ENCODE peak calls at places on chromosomes 4 and X, in eight cellular contexts. W is astrocyte, B is tibial artery, A is ovary, V is HCT116, R is IMR-90, O is OCI-LY7, L is neural progenitor cell. C is an unnamed sample.

GRCh38 chr4:102420563-102421221 is 75.4 kb upstream of the SLC39A8 start:
- DNase-seq in W (peak; percentile 4), B (no peak), A (no peak), V (no peak), R (peak; percentile 26), O (peak; percentile 27), L (no peak), C (no peak)

GRCh38 chrX:131763674-131764073 is 219.8 kb downstream of the OR13H1 start:
- DNase-seq in W (peak; percentile 46), B (no peak), A (peak; percentile 81), V (no peak), R (peak; percentile 85), O (peak; percentile 1), L (no peak), C (peak; percentile 85)

GRCh38 chr4:167964766-167965373 is 127.5 kb upstream of the ANXA10 start:
- DNase-seq in W (no peak), B (no peak), A (no peak), V (no peak), R (no peak), O (no peak), L (no peak), C (no peak)

GRCh38 chrX:45843518-45843917 is 642.8 kb upstream of the DIPK2B start:
- DNase-seq in W (no peak), B (no peak), A (no peak), V (no peak), R (no peak), O (no peak), L (no peak), C (no peak)

GRCh38 chr4:157072002-157072401 is 3.9 kb upstream of the GLRB start:
- DNase-seq in W (peak; percentile 37), B (no peak), A (no peak), V (no peak), R (peak; percentile 55), O (no peak), L (no peak), C (no peak)

GRCh38 chrX:54977387-54977786 is 16.6 kb downstream of the PFKFB1 start:
- DNase-seq in W (no peak), B (no peak), A (no peak), V (no peak), R (no peak), O (no peak), L (no peak), C (no peak)

GRCh38 chrX:137194164-137194563 is 160.4 kb upstream of the GPR101 start:
- DNase-seq in W (no peak), B (no peak), A (no peak), V (peak; percentile 16), R (peak; percentile 21), O (peak; percentile 0), L (peak; percentile 56), C (no peak)

GRCh38 chrX:56564921-56565861 is 1.8 kb downstream of the UBQLN2 start:
- DNase-seq in W (no peak), B (no peak), A (no peak), V (no peak), R (peak; percentile 5), O (peak; percentile 20), L (peak; percentile 9), C (no peak)

GRCh38 chrX:940691-941090 is 271.8 kb downstream of the CRLF2 start:
- DNase-seq in W (no peak), B (no peak), A (no peak), V (no peak), R (no peak), O (no peak), L (no peak), C (no peak)

GRCh38 chr4:23815351-23815750 is 74.5 kb downstream of the PPARGC1A start:
- DNase-seq in W (no peak), B (no peak), A (no peak), V (no peak), R (no peak), O (no peak), L (no peak), C (no peak)
- H3K36me3 ChIP-seq in W (no peaks in the 10 kb centered on the region), B (no peaks in the 10 kb centered on the region), A (no peaks in the 10 kb centered on the region), V (no peaks in the 10 kb centered on the region), R (no peaks in the 10 kb centered on the region), O (no peaks in the 10 kb centered on the region), L (no peaks in the 10 kb centered on the region), C (peaks cover 9% of the 10 kb centered on the region)

GRCh38 chrX:100685284-100685996 is 41.4 kb downstream of the SRPX2 start:
- DNase-seq in W (peak; percentile 53), B (no peak), A (peak; percentile 50), V (peak; percentile 56), R (peak; percentile 75), O (peak; percentile 76), L (peak; percentile 72), C (peak; percentile 70)
- TF ChIP-seq CTCF in W (peak; percentile 81), B (peak; percentile 84), A (peak; percentile 88), V (peak; percentile 98), R (peak; percentile 96), O (peak; percentile 85), L (peak; percentile 75), C (peak; percentile 81)

GRCh38 chrX:22059800-22060199 is 27.7 kb downstream of the PHEX start:
- DNase-seq in W (no peak), B (no peak), A (no peak), V (no peak), R (no peak), O (no peak), L (no peak), C (no peak)
- H3K27ac ChIP-seq in W (no peak overlapping the region), B (no peak overlapping the region), A (no peak overlapping the region), V (no peak overlapping the region), R (no peak overlapping the region), O (no peak overlapping the region), L (no peak overlapping the region), C (no peak overlapping the region)

GRCh38 chrX:53656845-53657244 is 29.7 kb downstream of the HUWE1 start:
- DNase-seq in W (no peak), B (no peak), A (no peak), V (no peak), R (no peak), O (no peak), L (no peak), C (no peak)

GRCh38 chrX:53654378-53654777 is 32.1 kb downstream of the HUWE1 start:
- DNase-seq in W (no peak), B (no peak), A (no peak), V (no peak), R (peak; percentile 37), O (no peak), L (no peak), C (no peak)

GRCh38 chrX:53659039-53659438 is 27.5 kb downstream of the HUWE1 start:
- DNase-seq in W (no peak), B (no peak), A (no peak), V (no peak), R (no peak), O (no peak), L (no peak), C (no peak)
- H3K36me3 ChIP-seq in W (peaks cover 3% of the 10 kb centered on the region), B (no peaks in the 10 kb centered on the region), A (no peaks in the 10 kb centered on the region), V (no peaks in the 10 kb centered on the region), R (peaks cover 4% of the 10 kb centered on the region), O (peaks cover 81% of the 10 kb centered on the region), L (no peaks in the 10 kb centered on the region), C (no peaks in the 10 kb centered on the region)

GRCh38 chr4:186948361-186949291 is 225.0 kb upstream of the FAT1 start:
- DNase-seq in W (peak; percentile 75), B (no peak), A (no peak), V (no peak), R (peak; percentile 83), O (peak; percentile 67), L (peak; percentile 73), C (no peak)
- TF ChIP-seq CTCF in W (peak; percentile 52), B (peak; percentile 18), A (no peak), V (peak; percentile 30), R (peak; percentile 66), O (peak; percentile 75), L (peak; percentile 68), C (no peak)

C was measured in lung.